ENCODE peak calls at places on chromosomes 4 and X, in six cellular contexts. L, F, A, V, X and P are unnamed samples.

GRCh38 chrX:102155806-102156179 is at the start of gene BEX5:
- DNase-seq in L (peak), F (peak), A (peak), V (peak), X (peak), P (peak)

GRCh38 chr4:38574559-38575333 is 89.3 kb upstream of the KLF3 start:
- DNase-seq in L (no peak), F (no peak), A (no peak), V (no peak), X (no peak), P (peak)

GRCh38 chrX:56797966-56798711 is 69.1 kb downstream of the NBDY start:
- DNase-seq in L (peak), F (no peak), A (no peak), V (no peak), X (no peak), P (no peak)

GRCh38 chrX:71815121-71815905 is 52.2 kb downstream of the CXorf49B start:
- DNase-seq in L (no peak), F (no peak), A (no peak), V (no peak), X (no peak), P (no peak)

GRCh38 chr4:99300934-99301333 is 10.1 kb upstream of the ADH1A start:
- DNase-seq in L (peak), F (no peak), A (no peak), V (peak), X (no peak), P (peak)

GRCh38 chrX:68090266-68090665 is 343.0 kb downstream of the OPHN1 start:
- DNase-seq in L (no peak), F (no peak), A (no peak), V (no peak), X (no peak), P (no peak)

GRCh38 chr4:141654098-141654497 is 17.7 kb downstream of the IL15 start:
- DNase-seq in L (no peak), F (peak), A (peak), V (no peak), X (no peak), P (no peak)

GRCh38 chrX:78314561-78314960 is 12.8 kb downstream of the CYSLTR1 start:
- DNase-seq in L (no peak), F (no peak), A (no peak), V (no peak), X (no peak), P (no peak)

GRCh38 chrX:21479695-21480280 is 105.6 kb downstream of the CNKSR2 start:
- DNase-seq in L (no peak), F (peak), A (peak), V (peak), X (no peak), P (peak)

GRCh38 chr4:77104405-77105292 is 28.9 kb upstream of the CCNI start:
- DNase-seq in L (peak), F (no peak), A (no peak), V (peak), X (no peak), P (peak)

GRCh38 chrX:11341274-11342256 is 48.4 kb downstream of the AMELX start:
- DNase-seq in L (peak), F (no peak), A (no peak), V (no peak), X (no peak), P (no peak)

GRCh38 chr4:82921795-82922194 is 21.3 kb downstream of the THAP9 start:
- DNase-seq in L (no peak), F (no peak), A (no peak), V (no peak), X (no peak), P (no peak)

GRCh38 chrX:70960728-70961127 is 29.8 kb upstream of the SLC7A3 start:
- DNase-seq in L (no peak), F (no peak), A (no peak), V (no peak), X (no peak), P (no peak)

GRCh38 chr4:128308986-128309385 is 21.4 kb upstream of the PGRMC2 start:
- DNase-seq in L (no peak), F (no peak), A (no peak), V (no peak), X (no peak), P (no peak)

GRCh38 chr4:121789960-121790829 is 10.9 kb upstream of the EXOSC9 start:
- DNase-seq in L (no peak), F (no peak), A (no peak), V (no peak), X (no peak), P (no peak)

GRCh38 chr4:140044314-140044991 is 109.5 kb downstream of the MAML3 start:
- DNase-seq in L (no peak), F (no peak), A (no peak), V (no peak), X (no peak), P (no peak)

GRCh38 chr4:122783301-122784215 is 43.1 kb upstream of the FGF2 start:
- DNase-seq in L (peak), F (peak), A (no peak), V (no peak), X (no peak), P (no peak)

GRCh38 chr4:55356991-55357461 is 11.0 kb downstream of the SRD5A3 start:
- DNase-seq in L (peak), F (no peak), A (no peak), V (no peak), X (no peak), P (peak)

GRCh38 chr4:57097711-57098110 is 12.5 kb downstream of the IGFBP7 start:
- DNase-seq in L (no peak), F (no peak), A (no peak), V (no peak), X (no peak), P (no peak)

GRCh38 chrX:31580726-31581125 is 508.9 kb upstream of the FTHL17 start:
- DNase-seq in L (no peak), F (no peak), A (no peak), V (no peak), X (no peak), P (no peak)

GRCh38 chr4:75289843-75290616 is 224.2 kb downstream of the RCHY1 start:
- DNase-seq in L (no peak), F (peak), A (peak), V (peak), X (no peak), P (peak)

GRCh38 chr4:113145519-113146291 is 96.3 kb downstream of the ANK2 start:
- DNase-seq in L (no peak), F (peak), A (no peak), V (no peak), X (no peak), P (no peak)

GRCh38 chr4:139943277-139943676 is 210.7 kb downstream of the MAML3 start:
- DNase-seq in L (no peak), F (no peak), A (no peak), V (no peak), X (no peak), P (no peak)

GRCh38 chr4:8939160-8939855 is 67.7 kb upstream of the HMX1 start:
- DNase-seq in L (no peak), F (no peak), A (no peak), V (no peak), X (no peak), P (no peak)

GRCh38 chrX:1511150-1511549 is 25.8 kb downstream of the P2RY8 start:
- DNase-seq in L (no peak), F (no peak), A (no peak), V (no peak), X (no peak), P (no peak)